ENCODE peak calls at places on chromosomes 3 and 15, in eight cellular contexts. J is SK-N-MC, W is IMR-90, U is aorta, B is BJ, Y is mammary epithelial cell, S is kidney epithelial cell, X is PC-9. O is an unnamed sample.
A peak's percentile ranks its signal among the peaks of the same experiment; 100 is the strongest.

GRCh38 chr3:139629033-139629432 is 48.7 kb downstream of the NMNAT3 start:
- DNase-seq in X (peak; percentile 20), Y (peak; percentile 68), J (no peak), U (no peak), B (no peak), W (peak; percentile 2), S (no peak), O (no peak)

GRCh38 chr15:51260262-51260661 is 78.1 kb downstream of the CYP19A1 start:
- DNase-seq in U (no peak), X (no peak), Y (no peak), W (peak; percentile 8), B (peak; percentile 55), S (no peak), J (no peak), O (peak; percentile 82)

GRCh38 chr3:141000027-141000663 is 51.0 kb upstream of the SPSB4 start:
- DNase-seq in Y (peak; percentile 51), J (no peak), U (peak; percentile 78), B (no peak), S (no peak), W (peak; percentile 42), X (peak; percentile 21), O (peak; percentile 34)

GRCh38 chr15:90232941-90233700 is 620 bp downstream of the CIB1 start:
- DNase-seq in X (peak; percentile 79), W (peak; percentile 26), B (no peak), J (no peak), S (no peak), Y (peak; percentile 60), U (peak; percentile 81), O (peak; percentile 79)

GRCh38 chr15:78457101-78457500 is 19.1 kb downstream of the IREB2 start:
- DNase-seq in U (no peak), B (peak; percentile 35), W (peak; percentile 69), X (no peak), Y (peak; percentile 20), S (no peak), J (no peak), O (peak; percentile 71)

GRCh38 chr15:98421419-98422085 is 226.8 kb upstream of the IGF1R start:
- DNase-seq in J (no peak), S (no peak), B (no peak), Y (peak; percentile 24), U (peak; percentile 78), X (peak; percentile 55), W (peak; percentile 13), O (peak; percentile 21)

GRCh38 chr15:59792359-59792758 is 103.2 kb upstream of the BNIP2 start:
- DNase-seq in J (no peak), X (no peak), W (no peak), U (no peak), Y (no peak), S (no peak), B (no peak), O (no peak)

GRCh38 chr3:146065573-146066006 is 95.4 kb downstream of the PLOD2 start:
- DNase-seq in W (peak; percentile 76), U (no peak), Y (peak; percentile 24), X (peak; percentile 15), B (peak; percentile 9), S (peak; percentile 10), J (peak; percentile 86), O (peak; percentile 83)

GRCh38 chr3:154730221-154730620 is 300.2 kb upstream of the GPR149 start:
- DNase-seq in W (no peak), B (no peak), X (no peak), Y (no peak), U (no peak), S (no peak), J (no peak), O (no peak)

GRCh38 chr3:50139718-50140423 is 15.3 kb upstream of the SEMA3F start:
- DNase-seq in S (no peak), U (no peak), Y (no peak), B (no peak), J (no peak), X (no peak), W (no peak), O (no peak)

GRCh38 chr3:125431912-125432587 is 56.9 kb upstream of the ZNF148 start:
- DNase-seq in J (no peak), S (no peak), U (no peak), W (peak; percentile 49), X (no peak), Y (no peak), B (no peak), O (peak; percentile 12)

GRCh38 chr15:88215249-88215648 is 41.3 kb downstream of the NTRK3 start:
- DNase-seq in B (no peak), J (no peak), Y (no peak), S (no peak), W (no peak), U (peak; percentile 28), X (no peak), O (no peak)

GRCh38 chr3:143559291-143559690 is 289.0 kb downstream of the SLC9A9 start:
- DNase-seq in S (no peak), W (no peak), B (no peak), Y (no peak), U (no peak), J (no peak), X (no peak), O (no peak)

GRCh38 chr3:114411811-114412803 is 118.3 kb downstream of the TIGIT start:
- DNase-seq in S (peak; percentile 57), J (no peak), B (no peak), W (peak; percentile 87), U (peak; percentile 41), Y (peak; percentile 79), X (no peak), O (peak; percentile 89)

GRCh38 chr3:71309886-71310285 is 273.6 kb downstream of the FOXP1 start:
- DNase-seq in S (no peak), B (no peak), W (peak; percentile 47), X (no peak), U (no peak), Y (no peak), J (no peak), O (peak; percentile 32)

GRCh38 chr3:107263269-107264021 is 113.8 kb upstream of the CCDC54 start:
- DNase-seq in S (no peak), J (no peak), W (no peak), Y (no peak), X (no peak), B (no peak), U (no peak), O (no peak)
- H3K4me3 ChIP-seq in S (no peak overlapping the region), J (no peak overlapping the region), W (no peak overlapping the region), Y (no peak overlapping the region), X (no peak overlapping the region), B (no peak overlapping the region), U (no peak overlapping the region), O (peak overlapping the region; percentile 28)

DNA sequence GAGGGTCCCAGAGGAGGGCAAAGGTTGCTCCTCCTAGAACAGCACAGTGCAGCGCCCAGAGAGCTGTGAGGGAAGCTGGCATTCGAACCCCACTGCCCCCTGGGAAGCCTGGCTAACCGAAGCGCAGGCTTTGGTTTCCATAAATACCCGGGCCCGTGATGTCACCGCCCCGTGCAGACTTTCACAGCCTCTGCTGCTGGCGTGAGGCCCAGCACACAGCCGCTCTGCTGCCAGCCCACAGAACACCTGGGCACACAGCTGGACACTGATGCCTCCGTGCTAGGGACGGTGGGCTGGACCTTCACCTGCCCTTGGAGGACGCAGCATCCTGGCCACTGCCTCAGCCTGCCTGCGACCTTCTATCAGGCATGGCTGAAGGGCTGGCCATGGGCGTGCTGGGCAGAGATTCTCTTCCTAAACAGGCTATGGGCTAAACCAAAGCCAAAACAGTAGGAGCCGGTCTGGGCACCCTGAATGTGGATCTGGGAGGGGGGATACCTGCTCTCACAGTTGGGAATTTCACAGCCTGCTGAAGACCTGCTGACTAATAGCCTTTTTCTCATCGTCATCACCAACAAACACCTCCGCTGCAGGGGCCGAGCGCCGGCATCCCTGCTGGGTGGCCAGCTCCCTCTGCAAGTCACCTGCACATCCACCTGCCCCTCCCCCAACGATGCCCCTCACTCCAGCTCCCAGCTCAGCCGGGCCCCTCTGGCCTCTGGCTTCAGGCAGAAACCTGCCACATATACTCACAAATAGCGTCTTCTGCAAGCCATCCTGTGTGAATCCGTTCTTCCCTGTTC is 789 bp downstream of the IQSEC1 start:
- DNase-seq in B (no peak), U (peak; percentile 70), W (peak; percentile 2), Y (peak; percentile 47), X (no peak), J (no peak), S (no peak), O (no peak)
- H3K4me3 ChIP-seq in B (no peak overlapping the region), U (no peak overlapping the region), W (no peak overlapping the region), Y (no peak overlapping the region), X (no peak overlapping the region), J (no peak overlapping the region), S (no peak overlapping the region), O (no peak overlapping the region)

GRCh38 chr3:128607710-128608048 is 42.9 kb downstream of the RPN1 start:
- DNase-seq in X (no peak), U (no peak), W (no peak), Y (no peak), B (no peak), S (no peak), J (no peak), O (no peak)
- H3K4me3 ChIP-seq in X (no peak overlapping the region), U (peak overlapping the region; percentile 32), W (no peak overlapping the region), Y (no peak overlapping the region), B (peak overlapping the region; percentile 50), S (peak overlapping the region; percentile 52), J (no peak overlapping the region), O (peak overlapping the region; percentile 54)

GRCh38 chr3:190323241-190323617 is 983 bp upstream of the CLDN1 start:
- DNase-seq in S (no peak), X (peak; percentile 19), U (peak; percentile 50), J (no peak), B (no peak), W (no peak), Y (no peak), O (no peak)

GRCh38 chr3:190325923-190326322 is 3.7 kb upstream of the CLDN1 start:
- DNase-seq in U (no peak), J (no peak), X (no peak), W (peak; percentile 54), Y (peak; percentile 74), S (no peak), B (no peak), O (peak; percentile 28)

GRCh38 chr3:190326361-190326760 is 4.1 kb upstream of the CLDN1 start:
- DNase-seq in Y (no peak), U (no peak), S (no peak), W (no peak), X (no peak), B (no peak), J (no peak), O (no peak)

GRCh38 chr3:190330936-190331734 is 8.9 kb upstream of the CLDN1 start:
- DNase-seq in X (no peak), Y (no peak), S (no peak), J (no peak), W (no peak), U (no peak), B (no peak), O (no peak)

GRCh38 chr3:190326930-190327329 is 4.7 kb upstream of the CLDN1 start:
- DNase-seq in J (no peak), Y (no peak), X (no peak), S (no peak), B (peak; percentile 33), U (no peak), W (peak; percentile 60), O (peak; percentile 80)
- H3K4me3 ChIP-seq in J (no peak overlapping the region), Y (no peak overlapping the region), X (no peak overlapping the region), S (no peak overlapping the region), B (no peak overlapping the region), U (no peak overlapping the region), W (no peak overlapping the region), O (no peak overlapping the region)